ENCODE peak calls at places on chromosomes 16 and 17, in four cellular contexts. W is IMR-90, V is H9, T is mesendoderm. Z is an unnamed sample.

GRCh38 chr16:81384006-81384405 is 60.6 kb upstream of the CMIP start:
- DNase-seq in W (peak), V (no peak), T (peak), Z (no peak)

GRCh38 chr17:61574542-61575351 is 16.3 kb downstream of the NACA2 start:
- DNase-seq in W (peak), V (peak), T (peak), Z (no peak)

GRCh38 chr16:55534773-55535172 is 25.9 kb downstream of the LPCAT2 start:
- DNase-seq in W (no peak), V (no peak), T (no peak), Z (no peak)

GRCh38 chr16:28923652-28924398 is 1.2 kb downstream of the RABEP2 start:
- DNase-seq in W (no peak), V (no peak), T (no peak), Z (no peak)

GRCh38 chr16:35302859-35303258 is 1843.4 kb downstream of the TP53TG3F start:
- DNase-seq in W (no peak), V (no peak), T (no peak), Z (no peak)

GRCh38 chr16:49914697-49915096 is 58.8 kb upstream of the ZNF423 start:
- DNase-seq in W (no peak), V (no peak), T (no peak), Z (no peak)

GRCh38 chr16:76157629-76158028 is 119.6 kb upstream of the CNTNAP4 start:
- DNase-seq in W (no peak), V (peak), T (peak), Z (peak)

GRCh38 chr17:63035271-63035670 is 69.2 kb downstream of the TANC2 start:
- DNase-seq in W (peak), V (no peak), T (no peak), Z (no peak)

GRCh38 chr16:85152414-85153030 is 40.2 kb upstream of the CIBAR2 start:
- DNase-seq in W (no peak), V (no peak), T (no peak), Z (no peak)

GRCh38 chr17:20243524-20243923 is 223.8 kb downstream of the LGALS9B start:
- DNase-seq in W (peak), V (no peak), T (no peak), Z (no peak)

GRCh38 chr16:31093132-31093703 is 1.4 kb downstream of the VKORC1 start:
- DNase-seq in W (peak), V (peak), T (peak), Z (peak)

GRCh38 chr17:80510132-80510531 is 33.7 kb upstream of the NPTX1 start:
- DNase-seq in W (no peak), V (no peak), T (no peak), Z (no peak)

GRCh38 chr17:80511222-80512180 is 33.1 kb upstream of the RPTOR start:
- DNase-seq in W (no peak), V (peak), T (peak), Z (peak)

GRCh38 chr17:80507965-80508364 is 31.6 kb upstream of the NPTX1 start:
- DNase-seq in W (no peak), V (no peak), T (no peak), Z (no peak)

GRCh38 chr17:80510772-80511171 is 33.9 kb upstream of the RPTOR start:
- DNase-seq in W (no peak), V (no peak), T (no peak), Z (no peak)

DNA sequence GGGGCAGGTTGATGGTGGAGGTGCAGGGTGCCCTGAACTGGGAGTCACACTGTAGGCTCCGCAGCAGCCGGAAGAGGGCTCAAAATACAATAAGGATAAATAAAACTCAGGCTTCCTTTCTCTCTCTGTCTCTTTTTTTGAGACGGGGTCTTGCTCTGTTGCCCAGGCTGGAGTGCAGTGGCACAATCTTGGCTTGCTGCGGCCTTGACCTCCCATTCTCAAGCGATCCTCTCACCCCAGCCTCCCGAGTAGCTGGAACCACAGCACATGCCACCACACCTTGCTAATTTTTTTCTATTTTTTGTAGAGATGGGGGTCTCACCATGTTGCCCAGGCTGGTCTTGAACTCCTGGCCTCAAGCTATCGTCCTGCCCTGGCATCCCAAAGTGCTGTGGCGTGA is 32.9 kb upstream of the NPTX1 start:
- DNase-seq in W (no peak), V (no peak), T (no peak), Z (no peak)
- H4K5ac ChIP-seq in W (no peak), V (no peak), T (no peak), Z (no peak)

GRCh38 chr16:78297066-78297666 is 197.7 kb downstream of the WWOX start:
- DNase-seq in W (no peak), V (no peak), T (no peak), Z (no peak)
- H4K5ac ChIP-seq in W (no peak), V (no peak), T (no peak), Z (no peak)

GRCh38 chr17:46732754-46733398 is 85.6 kb downstream of the WNT3 start:
- DNase-seq in W (no peak), V (peak), T (peak), Z (peak)
- H4K5ac ChIP-seq in W (no peak), V (no peak), T (no peak), Z (no peak)

GRCh38 chr17:40567377-40567776 is 2.1 kb upstream of the CCR7 start:
- DNase-seq in W (no peak), V (no peak), T (no peak), Z (no peak)
- H4K5ac ChIP-seq in W (no peak), V (no peak), T (no peak), Z (no peak)

DNA sequence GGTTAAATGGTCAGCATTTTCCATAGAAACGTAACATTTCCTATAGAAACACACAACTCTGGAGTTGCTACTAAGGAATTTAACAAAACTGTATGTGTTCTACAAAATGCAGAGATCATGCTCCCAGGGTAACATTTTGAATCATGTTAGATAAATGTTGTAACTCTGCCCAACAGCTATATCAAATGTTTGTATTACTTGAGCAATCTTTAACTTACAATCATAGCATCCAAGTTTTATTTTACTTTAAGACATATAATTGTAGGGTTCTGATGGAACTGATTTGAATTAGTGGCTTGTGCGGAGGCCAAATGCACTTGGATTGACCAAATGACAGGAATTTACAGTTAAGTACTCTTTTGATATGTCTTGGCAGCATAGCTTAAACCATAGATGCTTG is 97.7 kb downstream of the RPGRIP1L start:
- DNase-seq in W (no peak), V (no peak), T (no peak), Z (no peak)
- H4K5ac ChIP-seq in W (no peak), V (no peak), T (no peak), Z (no peak)

GRCh38 chr17:58970966-58971575 is 135.6 kb downstream of the TRIM37 start:
- DNase-seq in W (peak), V (no peak), T (no peak), Z (no peak)
- H4K5ac ChIP-seq in W (no peak), V (no peak), T (no peak), Z (no peak)

GRCh38 chr17:76318586-76318985 is 10.5 kb upstream of the QRICH2 start:
- DNase-seq in W (peak), V (no peak), T (no peak), Z (no peak)
- H4K5ac ChIP-seq in W (no peak), V (no peak), T (no peak), Z (no peak)

GRCh38 chr17:80892900-80893603 is 98.6 kb upstream of the CHMP6 start:
- DNase-seq in W (peak), V (no peak), T (no peak), Z (no peak)

GRCh38 chr17:80894439-80894721 is 97.3 kb upstream of the CHMP6 start:
- DNase-seq in W (no peak), V (no peak), T (no peak), Z (no peak)

GRCh38 chr17:80893604-80894438 is 97.8 kb upstream of the CHMP6 start:
- DNase-seq in W (no peak), V (no peak), T (no peak), Z (no peak)

GRCh38 chr17:80894726-80895125 is 96.9 kb upstream of the CHMP6 start:
- DNase-seq in W (no peak), V (no peak), T (no peak), Z (no peak)

DNA sequence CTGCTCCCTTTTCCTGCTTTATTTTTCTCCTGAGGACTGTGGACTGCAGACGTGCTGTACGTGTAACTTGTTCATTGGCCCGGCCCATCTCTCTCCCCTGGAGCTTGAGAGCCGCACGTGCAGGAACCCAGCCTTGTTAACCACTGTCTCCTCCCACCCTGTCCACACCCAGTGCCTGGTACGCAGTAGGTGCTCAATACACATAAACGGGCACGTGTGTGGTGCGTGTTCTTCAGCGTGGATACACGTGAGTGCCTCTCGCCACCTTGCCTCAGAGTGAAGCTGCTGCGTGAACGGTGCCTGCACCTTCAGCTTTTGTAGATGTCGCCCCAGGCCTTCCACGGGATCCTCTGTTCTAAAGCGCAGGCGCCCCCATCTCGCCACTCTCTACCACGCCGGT is 96.3 kb upstream of the CHMP6 start:
- DNase-seq in W (no peak), V (no peak), T (no peak), Z (no peak)
- H4K5ac ChIP-seq in W (no peak), V (no peak), T (no peak), Z (no peak)

Z was measured in H1.